ENCODE peak calls at places on chromosomes 6 and 20, in eight cellular contexts. T is activated naive CD4-positive, alpha-beta T cell treated with anti-CD3 and anti-CD28 coated beads, Interleukin-2, amount 50 U/mL, for 72 hours; D is activated CD4-positive, alpha-beta T cell treated with anti-CD3 and anti-CD28 coated beads for 36 hours; F is omental fat pad; Q is right cardiac atrium; Y is heart left ventricle; B is T-cell; R is psoas muscle. K is an unnamed sample.
A peak's percentile ranks its signal among the peaks of the same experiment; 100 is the strongest.

GRCh38 chr20:21323640-21324039 is 20.5 kb downstream of the XRN2 start:
- ATAC-seq in T (no peak), D (no peak), F (no peak), Q (peak; percentile 62), Y (peak; percentile 77), B (no peak), R (peak; percentile 91), K (no peak)

GRCh38 chr6:6885521-6886088 is 222.2 kb upstream of the RREB1 start:
- ATAC-seq in T (no peak), D (no peak), F (peak; percentile 13), Q (peak; percentile 73), Y (peak; percentile 85), B (no peak), R (peak; percentile 85), K (no peak)

GRCh38 chr6:136783495-136784270 is 8.6 kb downstream of the MAP3K5 start:
- ATAC-seq in T (no peak), D (no peak), F (no peak), Q (peak; percentile 69), Y (peak; percentile 49), B (no peak), R (peak; percentile 40), K (no peak)

GRCh38 chr6:134943567-134944111 is 6.3 kb downstream of the ALDH8A1 start:
- ATAC-seq in T (no peak), D (no peak), F (no peak), Q (no peak), Y (no peak), B (no peak), R (no peak), K (no peak)

GRCh38 chr6:159249752-159250151 is 80.6 kb downstream of the FNDC1 start:
- ATAC-seq in T (no peak), D (no peak), F (no peak), Q (no peak), Y (peak; percentile 49), B (no peak), R (no peak), K (no peak)

GRCh38 chr20:19995220-19995863 is 21.8 kb upstream of the NAA20 start:
- ATAC-seq in T (no peak), D (no peak), F (peak; percentile 11), Q (peak; percentile 46), Y (peak; percentile 37), B (no peak), R (peak; percentile 53), K (peak; percentile 29)

GRCh38 chr6:111757342-111757741 is 115.9 kb downstream of the FYN start:
- ATAC-seq in T (peak; percentile 42), D (peak; percentile 14), F (no peak), Q (peak; percentile 51), Y (peak; percentile 41), B (no peak), R (no peak), K (peak; percentile 41)

GRCh38 chr6:65545920-65546319 is 161.1 kb downstream of the EYS start:
- ATAC-seq in T (no peak), D (no peak), F (no peak), Q (no peak), Y (no peak), B (no peak), R (no peak), K (no peak)

GRCh38 chr6:75363304-75363703 is 78.7 kb upstream of the TMEM30A start:
- ATAC-seq in T (no peak), D (no peak), F (no peak), Q (no peak), Y (no peak), B (no peak), R (no peak), K (no peak)

GRCh38 chr20:45945678-45946148 is 11.2 kb downstream of the PCIF1 start:
- ATAC-seq in T (no peak), D (no peak), F (no peak), Q (no peak), Y (peak; percentile 4), B (no peak), R (no peak), K (no peak)

GRCh38 chr20:36540551-36541211 is 638 bp upstream of the MYL9 start:
- ATAC-seq in T (no peak), D (no peak), F (peak; percentile 8), Q (peak; percentile 5), Y (no peak), B (no peak), R (no peak), K (no peak)

GRCh38 chr6:169774347-169774746 is 22.9 kb downstream of the ERMARD start:
- ATAC-seq in T (no peak), D (no peak), F (no peak), Q (no peak), Y (no peak), B (no peak), R (no peak), K (no peak)

GRCh38 chr6:37761872-37762271 is 57.7 kb upstream of the ZFAND3 start:
- ATAC-seq in T (no peak), D (no peak), F (no peak), Q (no peak), Y (no peak), B (no peak), R (no peak), K (no peak)

GRCh38 chr6:156556830-156557229 is 220.3 kb upstream of the ARID1B start:
- ATAC-seq in T (no peak), D (no peak), F (no peak), Q (no peak), Y (no peak), B (no peak), R (no peak), K (no peak)

GRCh38 chr20:6086868-6087267 is 33.0 kb upstream of the LRRN4 start:
- ATAC-seq in T (no peak), D (no peak), F (no peak), Q (no peak), Y (no peak), B (no peak), R (no peak), K (no peak)

GRCh38 chr6:34945317-34945716 is 56.3 kb downstream of the ANKS1A start:
- ATAC-seq in T (no peak), D (no peak), F (no peak), Q (no peak), Y (no peak), B (no peak), R (no peak), K (no peak)

GRCh38 chr6:158103228-158103627 is 64.8 kb downstream of the SERAC1 start:
- ATAC-seq in T (no peak), D (no peak), F (no peak), Q (no peak), Y (no peak), B (no peak), R (no peak), K (no peak)

GRCh38 chr6:8110117-8110721 is 7.9 kb upstream of the EEF1E1 start:
- ATAC-seq in T (no peak), D (no peak), F (no peak), Q (no peak), Y (no peak), B (no peak), R (no peak), K (no peak)

GRCh38 chr6:99838607-99839006 is 155.4 kb downstream of the MCHR2 start:
- ATAC-seq in T (no peak), D (no peak), F (no peak), Q (no peak), Y (no peak), B (no peak), R (no peak), K (no peak)

GRCh38 chr6:100962466-100962865 is 81.3 kb upstream of the ASCC3 start:
- ATAC-seq in T (no peak), D (no peak), F (no peak), Q (no peak), Y (no peak), B (no peak), R (no peak), K (no peak)

GRCh38 chr6:15411766-15412165 is 165.9 kb downstream of the JARID2 start:
- ATAC-seq in T (peak; percentile 33), D (no peak), F (no peak), Q (no peak), Y (no peak), B (no peak), R (no peak), K (no peak)

GRCh38 chr6:51805517-51805916 is 281.9 kb downstream of the PKHD1 start:
- ATAC-seq in T (no peak), D (no peak), F (no peak), Q (no peak), Y (no peak), B (no peak), R (no peak), K (no peak)

GRCh38 chr20:5222919-5223634 is 93.7 kb downstream of the PROKR2 start:
- ATAC-seq in T (peak; percentile 73), D (peak; percentile 75), F (no peak), Q (peak; percentile 66), Y (peak; percentile 65), B (peak; percentile 45), R (peak; percentile 91), K (peak; percentile 72)

GRCh38 chr6:701696-702479 is 8.9 kb upstream of the EXOC2 start:
- ATAC-seq in T (no peak), D (no peak), F (no peak), Q (no peak), Y (no peak), B (no peak), R (no peak), K (no peak)

GRCh38 chr6:16572943-16573342 is 188.3 kb downstream of the ATXN1 start:
- ATAC-seq in T (no peak), D (no peak), F (no peak), Q (no peak), Y (no peak), B (no peak), R (no peak), K (no peak)

GRCh38 chr6:111730835-111731234 is 125.2 kb upstream of the TRAF3IP2 start:
- ATAC-seq in T (no peak), D (no peak), F (no peak), Q (peak; percentile 87), Y (peak; percentile 53), B (no peak), R (no peak), K (no peak)

GRCh38 chr6:139490482-139490881 is 116.0 kb upstream of the CITED2 start:
- ATAC-seq in T (peak; percentile 43), D (peak; percentile 65), F (no peak), Q (no peak), Y (no peak), B (no peak), R (no peak), K (peak; percentile 56)

GRCh38 chr20:50381771-50382593 is 128.2 kb upstream of the PTPN1 start:
- ATAC-seq in T (peak; percentile 32), D (peak; percentile 52), F (no peak), Q (no peak), Y (no peak), B (no peak), R (no peak), K (peak; percentile 50)

GRCh38 chr6:150037526-150038201 is 12.3 kb upstream of the RAET1L start:
- ATAC-seq in T (peak; percentile 37), D (peak; percentile 23), F (no peak), Q (peak; percentile 37), Y (no peak), B (no peak), R (peak; percentile 58), K (peak; percentile 32)

GRCh38 chr20:44811150-44811685 is 872 bp upstream of the RIMS4 start:
- ATAC-seq in T (no peak), D (no peak), F (no peak), Q (no peak), Y (no peak), B (no peak), R (no peak), K (no peak)

GRCh38 chr6:119267506-119267905 is 82.1 kb downstream of the MAN1A1 start:
- ATAC-seq in T (peak; percentile 92), D (peak; percentile 72), F (no peak), Q (no peak), Y (no peak), B (no peak), R (no peak), K (peak; percentile 87)

GRCh38 chr20:2799271-2799670 is 1.2 kb downstream of the CPXM1 start:
- ATAC-seq in T (no peak), D (peak; percentile 26), F (no peak), Q (no peak), Y (no peak), B (no peak), R (no peak), K (no peak)

GRCh38 chr6:83474309-83474708 is 38.0 kb upstream of the PRSS35 start:
- ATAC-seq in T (no peak), D (no peak), F (no peak), Q (peak; percentile 58), Y (peak; percentile 77), B (no peak), R (peak; percentile 85), K (no peak)

GRCh38 chr6:16688984-16689636 is 72.2 kb downstream of the ATXN1 start:
- ATAC-seq in T (no peak), D (no peak), F (peak; percentile 45), Q (peak; percentile 59), Y (peak; percentile 76), B (no peak), R (peak; percentile 66), K (no peak)

K was measured in activated T-helper 17 cell treated with anti-CD3 and anti-CD28 coated beads, Interleukin-2, amount 50 U/mL, for 72 hours.